ENCODE peak calls at places on chromosomes 4 and X, in seven cellular contexts. T is AG09309, W is fibroblast of mammary gland, J is GM06990, U is endothelial cell of umbilical vein, R is AG04450, Z is mucosa of descending colon. P is an unnamed sample.

GRCh38 chrX:39816871-39817731 is 280.7 kb downstream of the BCOR start:
- DNase-seq in T (no peak), W (peak; percentile 62), J (no peak), U (no peak), R (no peak), Z (no peak), P (no peak)

GRCh38 chr4:183571350-183572076 is 66.7 kb downstream of the ING2 start:
- DNase-seq in T (no peak), W (peak; percentile 41), J (no peak), U (no peak), R (no peak), Z (peak; percentile 29), P (no peak)

GRCh38 chr4:27692098-27692679 is 831.5 kb downstream of the STIM2 start:
- DNase-seq in T (peak; percentile 31), W (peak; percentile 68), J (no peak), U (peak; percentile 5), R (no peak), Z (peak; percentile 7), P (no peak)

GRCh38 chr4:86791126-86791525 is 58.1 kb downstream of the SLC10A6 start:
- DNase-seq in T (no peak), W (no peak), J (no peak), U (no peak), R (no peak), Z (no peak), P (no peak)

GRCh38 chrX:98523521-98523920 is 1639.8 kb downstream of the RPA4 start:
- DNase-seq in T (no peak), W (no peak), J (no peak), U (no peak), R (no peak), Z (no peak), P (no peak)

GRCh38 chr4:137267024-137267423 is 265.3 kb downstream of the PCDH18 start:
- DNase-seq in T (peak; percentile 43), W (peak; percentile 75), J (no peak), U (no peak), R (no peak), Z (no peak), P (no peak)

GRCh38 chrX:71652405-71652804 is 14.9 kb upstream of the LOC101059915 start:
- DNase-seq in T (peak; percentile 24), W (peak; percentile 65), J (no peak), U (peak; percentile 56), R (peak; percentile 18), Z (peak; percentile 70), P (peak; percentile 29)

GRCh38 chr4:116544946-116545345 is 540.4 kb downstream of the TRAM1L1 start:
- DNase-seq in T (no peak), W (no peak), J (no peak), U (no peak), R (no peak), Z (no peak), P (no peak)

GRCh38 chrX:22053486-22053885 is 21.4 kb downstream of the PHEX start:
- DNase-seq in T (no peak), W (peak; percentile 67), J (no peak), U (no peak), R (no peak), Z (no peak), P (no peak)

GRCh38 chr4:1395941-1396805 is 10.1 kb downstream of the NKX1-1 start:
- DNase-seq in T (no peak), W (no peak), J (no peak), U (no peak), R (no peak), Z (no peak), P (no peak)

GRCh38 chr4:70842761-70843435 is 3.2 kb upstream of the GRSF1 start:
- DNase-seq in T (no peak), W (no peak), J (peak; percentile 32), U (no peak), R (no peak), Z (no peak), P (no peak)

GRCh38 chrX:115642895-115643530 is 82.0 kb downstream of the PLS3 start:
- DNase-seq in T (peak; percentile 48), W (peak; percentile 84), J (peak; percentile 31), U (peak; percentile 69), R (peak; percentile 51), Z (peak; percentile 57), P (peak; percentile 67)

GRCh38 chr4:68347845-68348244 is 2.0 kb downstream of the YTHDC1 start:
- DNase-seq in T (no peak), W (no peak), J (no peak), U (peak; percentile 14), R (no peak), Z (no peak), P (no peak)

GRCh38 chr4:3415471-3416141 is 26.2 kb upstream of the HGFAC start:
- DNase-seq in T (no peak), W (no peak), J (no peak), U (no peak), R (no peak), Z (no peak), P (no peak)

GRCh38 chr4:6727081-6727942 is 11.3 kb downstream of the BLOC1S4 start:
- DNase-seq in T (no peak), W (peak; percentile 21), J (no peak), U (no peak), R (no peak), Z (no peak), P (no peak)

GRCh38 chr4:81523672-81524436 is 52.1 kb upstream of the RASGEF1B start:
- DNase-seq in T (no peak), W (no peak), J (no peak), U (no peak), R (no peak), Z (no peak), P (no peak)

GRCh38 chr4:113820164-113820563 is 58.6 kb upstream of the CAMK2D start:
- DNase-seq in T (no peak), W (no peak), J (no peak), U (no peak), R (no peak), Z (no peak), P (no peak)

GRCh38 chr4:15149842-15150592 is 147.7 kb downstream of the CPEB2 start:
- DNase-seq in T (peak; percentile 41), W (peak; percentile 76), J (peak; percentile 43), U (peak; percentile 53), R (peak; percentile 46), Z (peak; percentile 45), P (peak; percentile 32)

GRCh38 chrX:133849676-133850075 is 135.7 kb downstream of the GPC3 start:
- DNase-seq in T (no peak), W (peak; percentile 22), J (no peak), U (no peak), R (no peak), Z (no peak), P (no peak)

GRCh38 chr4:69744157-69744478 is 16.3 kb downstream of the SULT1B1 start:
- DNase-seq in T (no peak), W (no peak), J (no peak), U (no peak), R (no peak), Z (no peak), P (no peak)

GRCh38 chr4:188976644-188977115 is 837.4 kb downstream of the TRIML1 start:
- DNase-seq in T (peak; percentile 62), W (peak; percentile 50), J (no peak), U (no peak), R (no peak), Z (no peak), P (peak; percentile 57)

GRCh38 chr4:188975271-188975670 is 836.0 kb downstream of the TRIML1 start:
- DNase-seq in T (no peak), W (no peak), J (no peak), U (no peak), R (no peak), Z (no peak), P (no peak)

DNA sequence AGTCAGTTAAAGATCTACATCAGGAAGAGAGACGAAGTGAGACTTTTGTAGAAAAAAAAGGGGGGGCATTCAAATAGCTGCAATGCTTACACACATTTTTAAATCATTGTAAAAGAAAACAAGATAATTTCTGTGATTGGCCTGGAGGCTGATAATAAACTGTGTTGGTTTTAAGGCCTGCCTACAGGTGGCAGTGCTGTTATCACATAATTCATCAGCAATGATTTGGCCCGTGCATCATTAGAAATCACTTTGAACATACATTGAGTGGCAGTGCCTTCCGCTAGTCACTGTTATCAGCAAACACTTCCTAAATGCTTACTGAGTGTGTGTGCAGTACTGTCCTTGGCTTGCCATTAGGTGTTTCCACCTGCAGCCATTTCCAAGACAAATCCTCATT is 831.9 kb downstream of the TRIML1 start:
- DNase-seq in T (no peak), W (peak; percentile 48), J (no peak), U (no peak), R (no peak), Z (no peak), P (no peak)
- TF ChIP-seq CTCF in T (peak; percentile 51), W (peak; percentile 51), J (no peak), U (no peak), R (peak; percentile 14), Z (no peak), P (peak; percentile 37)

DNA sequence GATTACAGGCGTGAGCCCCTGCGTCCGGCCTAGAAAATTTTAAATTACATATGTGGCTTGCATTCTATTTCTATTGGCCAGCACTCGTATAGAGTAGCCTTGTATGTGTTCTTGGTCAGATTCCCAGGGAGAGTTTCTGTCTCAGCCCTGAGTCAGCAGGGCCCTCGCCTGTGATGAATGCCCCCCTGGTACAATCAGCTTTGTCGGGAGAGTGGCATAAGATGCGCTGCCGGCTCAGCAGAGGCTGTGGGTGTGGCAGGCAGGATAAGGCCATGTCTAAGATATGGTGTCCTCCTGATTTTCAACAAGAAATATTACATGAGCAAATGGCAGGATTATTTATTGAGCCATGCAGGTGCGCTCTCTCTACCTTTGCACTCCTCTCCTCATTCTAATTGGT is 1.6 kb upstream of the REELD1 start:
- DNase-seq in T (no peak), W (peak; percentile 15), J (no peak), U (no peak), R (no peak), Z (no peak), P (no peak)
- H3K4me3 ChIP-seq in T (no peak overlapping the region), W (no peak overlapping the region), J (no peak overlapping the region), U (no peak overlapping the region), R (no peak overlapping the region), Z (no peak overlapping the region), P (no peak overlapping the region)

DNA sequence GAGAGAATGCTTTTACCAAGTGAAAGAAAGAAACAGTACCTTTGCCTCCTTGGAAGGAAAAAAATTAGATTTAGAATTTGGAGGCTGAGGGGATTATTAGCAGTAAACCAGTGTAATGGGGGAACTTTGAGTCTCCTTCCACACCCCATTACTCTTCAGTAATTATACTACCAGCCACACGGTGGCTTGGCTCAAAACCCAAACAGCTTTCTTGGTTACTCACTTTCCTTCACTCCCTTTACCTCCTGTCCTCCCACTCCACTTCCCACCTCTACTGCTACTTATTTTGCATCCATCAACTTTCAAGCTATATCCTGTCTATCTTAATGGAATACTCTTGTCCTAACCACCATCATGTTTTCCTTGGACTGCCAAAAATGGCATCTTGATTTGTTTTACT is 310.6 kb upstream of the AADAT start:
- DNase-seq in T (no peak), W (peak; percentile 33), J (no peak), U (no peak), R (no peak), Z (no peak), P (no peak)
- TF ChIP-seq CTCF in T (no peak), W (peak; percentile 25), J (peak; percentile 28), U (no peak), R (no peak), Z (no peak), P (no peak)

GRCh38 chrX:37370499-37371141 is 21.5 kb downstream of the PRRG1 start:
- DNase-seq in T (no peak), W (no peak), J (no peak), U (no peak), R (no peak), Z (no peak), P (no peak)
- H3K4me3 ChIP-seq in T (no peak overlapping the region), W (no peak overlapping the region), J (no peak overlapping the region), U (no peak overlapping the region), R (no peak overlapping the region), Z (no peak overlapping the region), P (no peak overlapping the region)

P was measured in astrocyte of the cerebellum.